ENCODE peak calls at places on chromosomes 6 and 20, in four cellular contexts. F is Caki2; Z is central memory CD4-positive, alpha-beta T cell; X is GM23338. E is an unnamed sample.

GRCh38 chr6:136921936-136922679 is at the start of gene SLC35D3:
- DNase-seq in F (no peak), Z (no peak), X (peak), E (peak)

GRCh38 chr6:18997375-18997826 is 610.3 kb downstream of the RNF144B start:
- DNase-seq in F (peak), Z (no peak), X (peak), E (peak)

GRCh38 chr20:46260480-46260879 is 47.8 kb downstream of the CDH22 start:
- DNase-seq in F (no peak), Z (no peak), X (no peak), E (no peak)

GRCh38 chr20:3788685-3789155 is 2.2 kb upstream of the CENPB start:
- DNase-seq in F (no peak), Z (no peak), X (no peak), E (no peak)

GRCh38 chr6:95599691-95600090 is 22.4 kb downstream of the MANEA start:
- DNase-seq in F (no peak), Z (no peak), X (no peak), E (no peak)

GRCh38 chr6:86961432-86962200 is 24.3 kb downstream of the HTR1E start:
- DNase-seq in F (no peak), Z (no peak), X (no peak), E (no peak)

GRCh38 chr6:53375851-53376250 is 27.1 kb upstream of the ELOVL5 start:
- DNase-seq in F (no peak), Z (no peak), X (no peak), E (no peak)

GRCh38 chr20:58718729-58719128 is 26.1 kb downstream of the NPEPL1 start:
- DNase-seq in F (no peak), Z (no peak), X (no peak), E (no peak)

E was measured in iPS-NIHi11.